ENCODE peak calls at places on chromosome 9, in five cellular contexts. M, A, D, P and K are unnamed samples.
A peak's percentile ranks its signal among the peaks of the same experiment; 100 is the strongest.

GRCh38 chr9:112921549-112921948 is 30.9 kb upstream of the SLC46A2 start:
- DNase-seq in M (peak; percentile 63), A (no peak), D (no peak), P (peak; percentile 38), K (no peak)

GRCh38 chr9:75083188-75083976 is 4.6 kb downstream of the NMRK1 start:
- DNase-seq in M (no peak), A (peak; percentile 64), D (no peak), P (peak; percentile 74), K (no peak)

GRCh38 chr9:89442501-89442978 is 55.4 kb downstream of the SEMA4D start:
- DNase-seq in M (no peak), A (no peak), D (no peak), P (no peak), K (no peak)

GRCh38 chr9:77883846-77884771 is 147.5 kb downstream of the GNAQ start:
- DNase-seq in M (peak; percentile 36), A (no peak), D (no peak), P (no peak), K (no peak)

GRCh38 chr9:859251-859650 is 17.8 kb downstream of the DMRT1 start:
- DNase-seq in M (no peak), A (no peak), D (no peak), P (no peak), K (no peak)

GRCh38 chr9:13354733-13355132 is 75.2 kb upstream of the MPDZ start:
- DNase-seq in M (peak; percentile 29), A (no peak), D (no peak), P (no peak), K (no peak)

GRCh38 chr9:21357479-21358290 is 7.0 kb upstream of the IFNA6 start:
- DNase-seq in M (no peak), A (no peak), D (no peak), P (no peak), K (no peak)

GRCh38 chr9:15231788-15232635 is 75.0 kb downstream of the TTC39B start:
- DNase-seq in M (no peak), A (no peak), D (no peak), P (peak; percentile 22), K (no peak)

GRCh38 chr9:98985596-98985995 is 41.9 kb downstream of the COL15A1 start:
- DNase-seq in M (no peak), A (no peak), D (no peak), P (no peak), K (no peak)

DNA sequence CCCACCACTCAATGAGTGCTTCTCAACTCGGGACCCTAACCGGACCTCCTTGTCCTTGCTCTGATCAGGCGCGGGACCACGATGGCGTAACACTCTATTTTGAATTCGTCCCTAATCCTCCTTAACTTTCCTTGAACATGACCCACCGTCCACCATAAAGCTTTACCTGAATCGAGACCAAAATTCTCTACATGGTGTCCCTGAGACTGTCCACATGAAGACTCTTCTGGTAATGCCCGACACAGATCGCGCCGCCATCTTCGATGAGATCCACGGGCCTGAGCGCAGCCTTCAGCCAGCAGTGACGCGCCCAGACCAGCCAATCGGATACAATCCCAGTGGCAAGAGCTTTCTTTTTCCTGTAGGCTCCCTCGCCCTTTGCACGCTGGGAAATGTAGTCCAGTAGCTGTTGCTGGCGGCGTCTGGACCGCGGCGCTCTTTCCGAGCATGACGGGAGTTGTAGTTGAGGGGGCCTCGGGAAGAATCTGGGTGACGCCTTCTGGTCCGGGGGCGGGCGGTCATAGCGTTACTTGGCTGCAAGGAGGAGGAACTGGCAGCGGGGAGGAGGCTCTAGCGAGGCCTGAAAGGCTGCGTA is at the start of the genes MRPL50 and ZNF189:
- DNase-seq in M (peak; percentile 99), A (peak; percentile 98), D (peak; percentile 97), P (peak; percentile 100), K (peak; percentile 99)
- TF ChIP-seq POLR2A in M (peak; percentile 95), A (peak; percentile 96), D (peak; percentile 93), P (peak; percentile 85), K (peak; percentile 72)

DNA sequence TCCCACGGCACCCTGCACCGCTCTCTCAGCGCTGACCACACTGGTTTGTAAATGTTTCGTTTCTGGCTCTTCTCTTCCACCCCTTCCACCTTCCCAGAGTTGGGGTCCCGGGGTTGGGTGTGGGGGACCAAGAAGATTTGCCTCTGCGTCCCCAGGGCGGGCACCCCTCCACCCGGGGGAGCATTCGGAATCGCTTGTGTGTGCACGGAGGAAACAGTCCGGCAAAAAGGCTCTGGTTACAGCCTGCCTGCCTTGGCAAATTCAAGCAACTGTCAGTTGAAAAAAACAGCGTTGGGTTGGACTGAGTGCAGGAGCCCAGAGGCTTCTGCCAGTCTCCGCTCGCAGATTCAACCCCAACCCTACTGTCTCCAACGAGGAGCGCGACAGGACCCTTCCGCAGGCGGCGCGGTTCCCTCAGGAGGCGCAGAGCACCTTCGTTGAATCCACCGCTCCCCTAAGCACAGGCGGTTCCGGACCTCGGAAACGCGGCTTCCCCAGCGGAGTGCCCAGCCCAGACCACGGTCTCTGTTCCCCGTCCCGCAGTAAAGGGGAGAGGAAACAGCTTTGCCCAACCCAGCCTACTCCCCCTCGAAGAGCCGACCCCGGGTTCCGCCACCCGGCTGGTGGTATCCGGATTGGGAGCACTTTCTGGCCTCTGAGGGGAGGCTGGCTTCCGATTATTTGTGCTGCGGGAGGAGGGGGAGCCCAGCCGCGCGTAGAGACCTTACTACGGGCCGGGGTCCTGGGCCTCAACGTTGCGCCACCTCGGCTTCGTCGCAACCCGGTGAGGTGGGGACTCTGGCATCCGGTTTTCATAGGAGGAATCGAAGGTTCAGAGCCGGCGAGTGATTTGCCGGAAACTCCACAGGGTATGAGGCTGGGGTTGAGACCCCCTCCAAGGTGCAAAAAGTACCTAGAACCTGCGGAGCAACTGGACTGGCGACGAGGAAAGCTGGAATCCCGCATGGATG is 9.6 kb downstream of the LHX6 start:
- DNase-seq in M (peak; percentile 26), A (no peak), D (no peak), P (no peak), K (no peak)
- H3K4me3 ChIP-seq in M (no peak overlapping the region), A (no peak overlapping the region), D (no peak overlapping the region), P (no peak overlapping the region), K (no peak overlapping the region)

GRCh38 chr9:130845254-130845653 is 10.2 kb downstream of the ABL1 start:
- DNase-seq in M (no peak), A (no peak), D (no peak), P (no peak), K (no peak)
- H3K4me1 ChIP-seq in M (peaks cover 29% of the 10 kb centered on the region), A (peaks cover 44% of the 10 kb centered on the region), D (peaks cover 28% of the 10 kb centered on the region), P (peaks cover 25% of the 10 kb centered on the region), K (peaks cover 24% of the 10 kb centered on the region)

GRCh38 chr9:107637421-107638420 is 148.2 kb upstream of the KLF4 start:
- DNase-seq in M (peak; percentile 98), A (peak; percentile 83), D (peak; percentile 96), P (no peak), K (peak; percentile 94)
- TF ChIP-seq POLR2A in M (peak; percentile 91), A (peak; percentile 79), D (peak; percentile 99), P (no peak), K (peak; percentile 97)

GRCh38 chr9:134365791-134366222 is 39.6 kb downstream of the RXRA start:
- DNase-seq in M (no peak), A (no peak), D (peak; percentile 80), P (no peak), K (peak; percentile 81)
- H3K4me3 ChIP-seq in M (no peak overlapping the region), A (no peak overlapping the region), D (no peak overlapping the region), P (no peak overlapping the region), K (no peak overlapping the region)

DNA sequence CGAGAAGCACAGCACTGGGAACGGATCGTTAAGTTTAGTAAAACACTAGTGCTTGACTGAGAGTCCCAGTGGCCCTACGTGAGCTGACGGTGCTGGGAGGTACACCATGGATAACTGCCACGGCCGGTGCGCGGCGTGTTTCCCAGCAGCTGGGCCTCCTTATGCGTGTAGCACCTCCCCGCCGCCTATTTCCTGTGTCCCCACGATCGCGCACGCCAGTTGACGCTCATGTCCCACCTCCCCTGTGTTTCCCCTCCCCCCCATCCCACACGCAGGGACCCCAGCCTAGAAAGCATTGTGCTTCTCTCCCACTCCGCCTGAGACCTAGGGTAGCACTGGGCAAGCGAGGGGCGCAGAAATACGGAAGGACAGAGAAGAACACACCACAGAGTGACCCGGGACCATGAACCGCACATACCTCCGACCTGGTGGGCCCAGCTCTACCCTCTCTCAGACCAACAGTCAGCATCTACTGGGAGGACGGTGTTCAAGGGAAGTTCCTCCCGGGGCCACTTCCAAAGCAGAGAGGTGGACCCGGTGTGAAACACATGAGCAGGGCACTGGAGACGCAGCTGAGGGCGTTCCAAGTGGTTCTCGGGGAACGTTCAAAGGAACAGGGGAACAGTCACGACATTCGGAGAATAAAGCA is 45.6 kb downstream of the DBH start:
- DNase-seq in M (no peak), A (no peak), D (no peak), P (no peak), K (no peak)
- H3K4me1 ChIP-seq in M (no peaks in the 10 kb centered on the region), A (no peaks in the 10 kb centered on the region), D (peaks cover 9% of the 10 kb centered on the region), P (no peaks in the 10 kb centered on the region), K (no peaks in the 10 kb centered on the region)